ENCODE peak calls at places on chromosome 10, in six cellular contexts. T is hepatocyte, U is HCT116, L is astrocyte, F is stomach, Q is PC-9. D is an unnamed sample. For H3K4me1, the result is how much of the 10 kb centered on the place peaks cover.

GRCh38 chr10:128274938-128275337 is 148.7 kb upstream of the MKI67 start:
- DNase-seq in Q (no peak), L (no peak), F (no peak), U (no peak), T (peak), D (no peak)

GRCh38 chr10:13758302-13758701 is 171.5 kb downstream of the PRPF18 start:
- DNase-seq in T (peak), U (peak), F (no peak), Q (peak), L (peak), D (no peak)

GRCh38 chr10:79060641-79061255 is 8.0 kb upstream of the ZMIZ1 start:
- DNase-seq in L (no peak), U (no peak), F (peak), Q (no peak), T (no peak), D (peak)

GRCh38 chr10:16612148-16612742 is 90.6 kb upstream of the C1QL3 start:
- DNase-seq in Q (peak), U (no peak), F (no peak), T (peak), L (peak), D (no peak)

GRCh38 chr10:30755474-30755873 is 125.9 kb upstream of the LYZL2 start:
- DNase-seq in Q (no peak), U (no peak), F (no peak), L (no peak), T (peak), D (no peak)

GRCh38 chr10:87660484-87661133 is 931 bp downstream of the PAPSS2 start:
- DNase-seq in U (no peak), L (peak), F (peak), T (peak), Q (peak), D (no peak)

GRCh38 chr10:47031953-47032465 is 120.8 kb downstream of the PTPN20 start:
- DNase-seq in T (no peak), F (no peak), U (no peak), L (peak), Q (no peak), D (no peak)

GRCh38 chr10:98536551-98536950 is 89.8 kb upstream of the HPS1 start:
- DNase-seq in L (no peak), F (no peak), Q (no peak), T (peak), U (no peak), D (no peak)

GRCh38 chr10:61793760-61794713 is 107.5 kb upstream of the ARID5B start:
- DNase-seq in U (no peak), T (no peak), F (no peak), L (peak), Q (no peak), D (no peak)

GRCh38 chr10:122981066-122981464 is 864 bp downstream of the PSTK start:
- DNase-seq in U (peak), L (peak), Q (no peak), F (no peak), T (peak), D (no peak)
- H3K4me3 ChIP-seq in U (peak), L (peak), Q (peak), F (peak), T (peak), D (peak)

GRCh38 chr10:4944751-4945280 is 18.4 kb upstream of the AKR1C1 start:
- DNase-seq in T (no peak), L (no peak), F (no peak), U (no peak), Q (no peak), D (no peak)
- H3K4me1 ChIP-seq in T (under half), L (under half), F (half or more), U (under half), Q (half or more), D (under half)

GRCh38 chr10:122113161-122113944 is 124.4 kb downstream of the TACC2 start:
- DNase-seq in L (peak), F (peak), U (peak), T (peak), Q (peak), D (peak)
- TF ChIP-seq CTCF in L (peak), F (peak), U (peak), T (peak), Q (peak), D (peak)

GRCh38 chr10:88994034-88994433 is 3.4 kb downstream of the FAS start:
- DNase-seq in T (no peak), L (peak), F (no peak), Q (no peak), U (no peak), D (no peak)

GRCh38 chr10:88991900-88992237 is 1.3 kb downstream of the FAS start:
- DNase-seq in L (no peak), F (no peak), U (no peak), T (no peak), Q (no peak), D (no peak)

GRCh38 chr10:88991161-88991899 is 732 bp downstream of the FAS start:
- DNase-seq in L (peak), U (peak), T (peak), F (peak), Q (peak), D (peak)

GRCh38 chr10:88995156-88995876 is 4.7 kb downstream of the FAS start:
- DNase-seq in U (no peak), T (no peak), F (no peak), Q (no peak), L (no peak), D (no peak)

DNA sequence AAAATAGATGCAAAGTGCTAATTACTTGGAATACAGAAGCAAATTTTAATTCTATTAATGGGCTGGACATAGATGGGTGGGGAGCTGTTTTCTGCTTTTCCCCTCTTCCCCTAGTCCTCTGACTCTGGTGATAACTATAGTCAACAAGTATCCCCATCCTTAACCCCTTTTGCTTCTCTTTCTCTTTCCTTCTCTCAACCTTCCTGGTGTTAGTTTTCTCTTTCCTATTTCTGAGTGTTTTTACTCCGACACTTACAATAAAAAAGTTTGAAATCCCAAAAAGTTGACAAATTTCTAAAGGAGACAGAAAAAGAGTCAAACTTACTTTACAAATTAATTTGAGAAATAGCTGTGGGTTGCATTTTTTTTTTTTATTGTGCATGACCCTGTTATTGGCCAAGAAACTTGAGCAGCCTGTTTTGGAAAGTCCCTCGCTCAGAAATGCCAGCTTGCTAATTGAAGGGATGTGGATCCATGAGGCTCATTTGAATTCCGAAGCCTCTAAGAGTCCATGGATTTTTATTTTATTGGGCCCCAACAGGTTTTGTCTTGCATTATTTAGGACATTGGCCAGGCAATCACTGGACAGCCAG is 2.4 kb downstream of the FAS start:
- DNase-seq in Q (no peak), T (no peak), L (peak), U (no peak), F (no peak), D (no peak)
- H3K4me3 ChIP-seq in Q (no peak), T (no peak), L (no peak), U (no peak), F (peak), D (peak)

GRCh38 chr10:119284679-119285096 is 77.3 kb downstream of the GRK5 start:
- DNase-seq in F (peak), T (no peak), L (no peak), Q (no peak), U (no peak), D (peak)
- H3K4me1 ChIP-seq in F (half or more), T (under half), L (under half), Q (under half), U (under half), D (half or more)